ENCODE peak calls at places on chromosomes 1 and 21, in six cellular contexts. G is choroid plexus epithelial cell, U is foreskin fibroblast, P is GM06990, Q is endothelial cell of umbilical vein, D is IMR-90. X is an unnamed sample.

GRCh38 chr1:109783436-109783835 is 19.7 kb upstream of the EPS8L3 start:
- DNase-seq in G (peak; percentile 58), U (peak; percentile 77), P (no peak), Q (peak; percentile 59), D (peak; percentile 76), X (peak; percentile 42)

GRCh38 chr1:233443040-233443439 is 115.5 kb downstream of the MAP3K21 start:
- DNase-seq in G (peak; percentile 2), U (no peak), P (no peak), Q (no peak), D (no peak), X (no peak)

GRCh38 chr1:235758931-235759330 is 107.8 kb downstream of the LYST start:
- DNase-seq in G (peak; percentile 77), U (no peak), P (no peak), Q (no peak), D (no peak), X (peak; percentile 47)

GRCh38 chr1:66575739-66576138 is 41.8 kb downstream of the SGIP1 start:
- DNase-seq in G (peak; percentile 94), U (peak; percentile 93), P (no peak), Q (peak; percentile 11), D (peak; percentile 99), X (no peak)

GRCh38 chr1:44775930-44776748 is 799 bp downstream of the RPS8 start:
- DNase-seq in G (peak; percentile 37), U (no peak), P (no peak), Q (peak; percentile 36), D (no peak), X (peak; percentile 25)

GRCh38 chr1:17538428-17539130 is 919 bp upstream of the ARHGEF10L start:
- DNase-seq in G (no peak), U (no peak), P (no peak), Q (no peak), D (peak; percentile 44), X (peak; percentile 40)

GRCh38 chr1:179228783-179229213 is 679 bp downstream of the ABL2 start:
- DNase-seq in G (no peak), U (no peak), P (no peak), Q (peak; percentile 43), D (peak; percentile 15), X (peak; percentile 54)

GRCh38 chr1:83053446-83053845 is 945.5 kb downstream of the TTLL7 start:
- DNase-seq in G (no peak), U (no peak), P (no peak), Q (no peak), D (no peak), X (no peak)

GRCh38 chr1:55854911-55855310 is 639.7 kb upstream of the USP24 start:
- DNase-seq in G (peak; percentile 65), U (no peak), P (no peak), Q (no peak), D (peak; percentile 54), X (no peak)

GRCh38 chr1:205328476-205328875 is 6.9 kb upstream of the NUAK2 start:
- DNase-seq in G (no peak), U (no peak), P (no peak), Q (no peak), D (no peak), X (peak; percentile 85)

GRCh38 chr21:37974081-37974480 is 57.8 kb upstream of the KCNJ6 start:
- DNase-seq in G (peak; percentile 14), U (no peak), P (no peak), Q (no peak), D (peak; percentile 1), X (no peak)

GRCh38 chr1:31064115-31064514 is 1.4 kb downstream of the PUM1 start:
- DNase-seq in G (peak; percentile 39), U (no peak), P (no peak), Q (peak; percentile 48), D (no peak), X (no peak)

GRCh38 chr1:111202707-111203623 is 2.5 kb upstream of the DENND2D start:
- DNase-seq in G (no peak), U (no peak), P (peak; percentile 46), Q (no peak), D (no peak), X (no peak)

GRCh38 chr21:46205766-46206162 is 21.5 kb upstream of the SPATC1L start:
- DNase-seq in G (no peak), U (no peak), P (no peak), Q (no peak), D (no peak), X (no peak)

GRCh38 chr1:246081856-246082668 is 425.0 kb downstream of the SMYD3 start:
- DNase-seq in G (no peak), U (no peak), P (no peak), Q (no peak), D (no peak), X (no peak)

GRCh38 chr1:119799599-119800177 is 11.6 kb downstream of the REG4 start:
- DNase-seq in G (no peak), U (no peak), P (no peak), Q (no peak), D (no peak), X (no peak)

GRCh38 chr1:3886691-3887090 is 13.4 kb downstream of the C1orf174 start:
- DNase-seq in G (no peak), U (no peak), P (no peak), Q (no peak), D (no peak), X (no peak)

GRCh38 chr21:44337941-44338895 is 972 bp downstream of the CFAP410 start:
- DNase-seq in G (peak; percentile 59), U (peak; percentile 32), P (peak; percentile 48), Q (peak; percentile 68), D (peak; percentile 47), X (peak; percentile 73)

GRCh38 chr1:185914089-185914488 is 179.9 kb downstream of the HMCN1 start:
- DNase-seq in G (no peak), U (no peak), P (no peak), Q (peak; percentile 28), D (no peak), X (no peak)

GRCh38 chr1:106755682-106756406 is 300.6 kb upstream of the PRMT6 start:
- DNase-seq in G (peak; percentile 64), U (peak; percentile 38), P (no peak), Q (no peak), D (peak; percentile 10), X (no peak)

GRCh38 chr21:44845418-44846200 is 27.7 kb upstream of the SUMO3 start:
- DNase-seq in G (peak; percentile 72), U (peak; percentile 33), P (peak; percentile 46), Q (peak; percentile 68), D (peak; percentile 24), X (peak; percentile 50)

GRCh38 chr1:232227171-232227740 is 402.7 kb downstream of the SIPA1L2 start:
- DNase-seq in G (no peak), U (no peak), P (no peak), Q (peak; percentile 6), D (no peak), X (no peak)

GRCh38 chr21:42286416-42286815 is 28.8 kb downstream of the TFF3 start:
- DNase-seq in G (no peak), U (no peak), P (no peak), Q (no peak), D (no peak), X (no peak)

GRCh38 chr1:38123356-38123755 is 76.8 kb upstream of the POU3F1 start:
- DNase-seq in G (no peak), U (no peak), P (no peak), Q (no peak), D (no peak), X (no peak)

GRCh38 chr1:28290851-28291250 is 31.5 kb downstream of the SESN2 start:
- DNase-seq in G (no peak), U (no peak), P (no peak), Q (no peak), D (no peak), X (no peak)

GRCh38 chr1:100868364-100868995 is 26.2 kb downstream of the EXTL2 start:
- DNase-seq in G (peak; percentile 80), U (peak; percentile 37), P (no peak), Q (peak; percentile 79), D (peak; percentile 70), X (no peak)

GRCh38 chr1:162213281-162213909 is 143.9 kb downstream of the NOS1AP start:
- DNase-seq in G (peak; percentile 36), U (no peak), P (no peak), Q (peak; percentile 80), D (peak; percentile 2), X (peak; percentile 54)

GRCh38 chr1:81802601-81803422 is 2.1 kb downstream of the ADGRL2 start:
- DNase-seq in G (peak; percentile 64), U (peak; percentile 66), P (peak; percentile 24), Q (peak; percentile 77), D (peak; percentile 33), X (peak; percentile 82)

GRCh38 chr1:220527279-220528048 is 472 bp upstream of the MARK1 start:
- DNase-seq in G (peak; percentile 6), U (no peak), P (peak; percentile 6), Q (peak; percentile 15), D (no peak), X (peak; percentile 44)

GRCh38 chr1:30755334-30755733 is 2.2 kb downstream of the LAPTM5 start:
- DNase-seq in G (no peak), U (no peak), P (no peak), Q (no peak), D (no peak), X (no peak)

GRCh38 chr1:247054992-247055415 is 23.6 kb downstream of the ZNF670 start:
- DNase-seq in G (peak; percentile 85), U (peak; percentile 18), P (no peak), Q (peak; percentile 71), D (peak; percentile 28), X (no peak)

DNA sequence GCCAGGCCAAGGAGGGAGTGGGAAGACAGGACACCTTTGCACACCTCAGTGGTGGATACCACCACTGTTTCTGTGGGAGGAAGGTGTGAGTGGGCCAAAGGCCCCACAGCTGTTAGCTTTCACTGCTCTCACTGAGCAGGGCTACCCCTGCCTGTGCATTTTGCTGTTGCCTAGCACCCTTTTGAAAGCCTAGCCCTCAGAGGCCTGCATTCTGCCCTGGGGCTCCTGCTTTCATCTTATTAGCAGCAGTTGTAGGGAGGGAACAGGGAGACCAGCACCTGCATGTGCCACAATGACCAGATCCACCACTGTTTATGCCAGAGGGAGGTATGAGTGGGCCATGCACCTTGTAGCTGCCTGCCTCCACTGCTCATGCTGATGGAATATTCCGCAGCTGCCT is 110.9 kb upstream of the C21orf91 start:
- DNase-seq in G (no peak), U (no peak), P (no peak), Q (no peak), D (no peak), X (no peak)
- H3K4me3 ChIP-seq in G (no peak overlapping the region), U (no peak overlapping the region), P (no peak overlapping the region), Q (no peak overlapping the region), D (no peak overlapping the region), X (no peak overlapping the region)

DNA sequence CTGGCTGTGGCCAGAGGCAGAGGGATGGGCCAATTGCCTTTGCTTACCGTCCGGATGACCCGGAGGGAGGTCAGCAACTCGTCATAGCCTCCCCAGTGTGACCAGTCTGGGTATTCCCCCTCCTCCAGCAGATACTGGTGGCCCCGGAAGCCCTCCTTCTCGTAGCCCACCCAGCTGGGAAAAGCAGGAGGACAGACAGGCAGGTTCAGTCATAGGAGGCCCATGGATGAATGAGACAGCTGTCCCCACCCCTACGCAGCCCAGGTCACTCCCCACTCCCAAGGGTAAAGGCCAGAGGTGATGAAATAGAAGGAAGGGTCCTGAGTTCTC is 16.8 kb downstream of the CRYBG2 start:
- DNase-seq in G (no peak), U (no peak), P (no peak), Q (no peak), D (no peak), X (no peak)
- H3K4me3 ChIP-seq in G (no peak overlapping the region), U (no peak overlapping the region), P (no peak overlapping the region), Q (no peak overlapping the region), D (no peak overlapping the region), X (no peak overlapping the region)

GRCh38 chr1:201650608-201650933 is 111.6 kb downstream of the NAV1 start:
- DNase-seq in G (no peak), U (no peak), P (no peak), Q (no peak), D (no peak), X (no peak)
- H3K4me3 ChIP-seq in G (peak overlapping the region; percentile 77), U (peak overlapping the region; percentile 86), P (no peak overlapping the region), Q (peak overlapping the region; percentile 57), D (peak overlapping the region; percentile 67), X (no peak overlapping the region)

GRCh38 chr1:18944810-18945209 is 11.7 kb downstream of the IFFO2 start:
- DNase-seq in G (no peak), U (no peak), P (no peak), Q (no peak), D (no peak), X (peak; percentile 51)
- H3K4me3 ChIP-seq in G (no peak overlapping the region), U (no peak overlapping the region), P (no peak overlapping the region), Q (no peak overlapping the region), D (no peak overlapping the region), X (no peak overlapping the region)